ENCODE peak calls at places on chromosomes 4 and X, in four cellular contexts. B, V, H and N are unnamed samples.

GRCh38 chr4:172740434-172740833 is 428.2 kb upstream of the GALNT7 start:
- DNase-seq in B (no peak), V (no peak), H (no peak), N (no peak)

GRCh38 chr4:140176735-140177134 is 22.8 kb upstream of the MAML3 start:
- DNase-seq in B (no peak), V (peak; percentile 15), H (no peak), N (peak; percentile 90)

GRCh38 chr4:140098481-140099132 is 55.4 kb downstream of the MAML3 start:
- DNase-seq in B (no peak), V (peak; percentile 94), H (no peak), N (peak; percentile 87)

GRCh38 chrX:40081679-40082068 is 16.1 kb downstream of the BCOR start:
- DNase-seq in B (no peak), V (no peak), H (no peak), N (no peak)

GRCh38 chr4:88693792-88694191 is 3.8 kb downstream of the NAP1L5 start:
- DNase-seq in B (no peak), V (peak; percentile 53), H (no peak), N (no peak)

GRCh38 chrX:103310592-103311400 is at the start of gene BEX2:
- DNase-seq in B (no peak), V (peak; percentile 25), H (peak; percentile 75), N (no peak)

GRCh38 chr4:127997534-127998388 is 32.6 kb downstream of the ABHD18 start:
- DNase-seq in B (peak; percentile 44), V (no peak), H (no peak), N (peak; percentile 63)

GRCh38 chr4:24321151-24321550 is 263.2 kb downstream of the DHX15 start:
- DNase-seq in B (no peak), V (no peak), H (no peak), N (peak; percentile 65)

GRCh38 chr4:150126880-150127236 is 48.6 kb downstream of the DCLK2 start:
- DNase-seq in B (peak; percentile 9), V (peak; percentile 37), H (no peak), N (peak; percentile 75)

GRCh38 chrX:13669246-13669689 is 16.3 kb downstream of the TCEANC start:
- DNase-seq in B (peak; percentile 89), V (peak; percentile 53), H (peak; percentile 49), N (peak; percentile 99)

GRCh38 chr4:144343143-144343755 is 202.7 kb upstream of the GYPA start:
- DNase-seq in B (no peak), V (peak; percentile 26), H (no peak), N (no peak)

GRCh38 chrX:16465081-16465876 is 184.7 kb upstream of the S100G start:
- DNase-seq in B (no peak), V (no peak), H (no peak), N (peak; percentile 60)

GRCh38 chr4:52204921-52205320 is 153.8 kb downstream of the SPATA18 start:
- DNase-seq in B (no peak), V (no peak), H (no peak), N (no peak)

GRCh38 chrX:49039598-49040375 is 3.4 kb downstream of the TFE3 start:
- DNase-seq in B (no peak), V (peak; percentile 85), H (peak; percentile 82), N (peak; percentile 94)

GRCh38 chr4:43481526-43481925 is 589.0 kb downstream of the GRXCR1 start:
- DNase-seq in B (no peak), V (no peak), H (no peak), N (no peak)

GRCh38 chrX:74420194-74421035 is 878 bp upstream of the SLC16A2 start:
- DNase-seq in B (no peak), V (peak; percentile 42), H (no peak), N (peak; percentile 48)

GRCh38 chr4:41209187-41209586 is 5.2 kb downstream of the APBB2 start:
- DNase-seq in B (no peak), V (no peak), H (no peak), N (no peak)

GRCh38 chrX:17440258-17440657 is 65.3 kb downstream of the NHS start:
- DNase-seq in B (no peak), V (no peak), H (no peak), N (no peak)

GRCh38 chr4:39526810-39527295 is 386 bp downstream of the UGDH start:
- DNase-seq in B (no peak), V (no peak), H (peak; percentile 12), N (no peak)

GRCh38 chr4:87037921-87038320 is 103.1 kb downstream of the AFF1 start:
- DNase-seq in B (no peak), V (no peak), H (no peak), N (no peak)

GRCh38 chr4:84389406-84389805 is 109.7 kb downstream of the NKX6-1 start:
- DNase-seq in B (no peak), V (no peak), H (no peak), N (no peak)

GRCh38 chr4:92163348-92163747 is 140.4 kb upstream of the GRID2 start:
- DNase-seq in B (no peak), V (peak; percentile 27), H (no peak), N (peak; percentile 7)

GRCh38 chr4:56197387-56197786 is 189.9 kb downstream of the AASDH start:
- DNase-seq in B (no peak), V (no peak), H (no peak), N (no peak)

GRCh38 chr4:108068422-108068821 is 78.7 kb downstream of the HADH start:
- DNase-seq in B (no peak), V (no peak), H (no peak), N (no peak)

GRCh38 chrX:22742174-22742573 is 257.6 kb upstream of the DDX53 start:
- DNase-seq in B (no peak), V (no peak), H (no peak), N (peak; percentile 81)

GRCh38 chr4:159487284-159487747 is 384.4 kb downstream of the RAPGEF2 start:
- DNase-seq in B (peak; percentile 17), V (peak; percentile 65), H (peak; percentile 69), N (peak; percentile 74)

GRCh38 chr4:15744016-15744415 is 34.1 kb upstream of the CD38 start:
- DNase-seq in B (no peak), V (no peak), H (no peak), N (peak; percentile 55)

DNA sequence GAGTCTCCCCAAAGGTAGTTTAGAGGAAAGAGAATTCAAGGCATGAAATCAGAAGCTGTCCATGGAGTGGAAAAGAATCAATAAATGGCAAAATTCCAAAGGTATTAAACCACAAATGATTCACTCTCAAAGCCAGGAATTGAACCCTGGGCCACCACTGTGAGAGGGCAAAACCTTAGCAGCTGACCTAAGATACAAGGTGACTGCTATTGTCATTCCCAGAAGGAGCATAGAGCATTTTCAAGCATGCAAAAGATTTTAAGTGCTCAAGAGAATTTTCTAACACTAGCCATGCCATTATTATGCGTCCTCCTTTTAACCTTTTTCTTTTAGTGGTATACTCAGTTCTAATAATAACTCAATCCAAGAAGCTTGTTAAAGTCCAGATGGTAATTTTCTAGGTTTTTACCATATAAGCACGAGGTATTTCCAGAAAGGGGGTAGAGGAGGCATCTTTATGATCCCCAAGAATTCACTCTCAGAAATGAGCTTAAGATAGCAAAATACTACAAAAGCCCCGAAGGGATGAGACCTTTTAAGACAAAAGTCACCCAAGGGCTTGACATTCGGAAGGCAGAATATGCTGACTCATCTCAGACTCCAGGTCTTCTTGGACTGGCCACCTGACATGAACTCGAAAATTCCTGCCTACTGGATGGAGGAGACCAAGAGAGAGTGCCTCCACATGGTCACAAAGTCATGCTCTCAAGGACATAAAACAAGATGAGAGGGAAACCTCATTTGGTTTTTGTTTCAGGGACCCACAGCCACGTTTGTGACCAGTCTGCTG is 13.8 kb upstream of the PAGE5 start:
- DNase-seq in B (no peak), V (no peak), H (no peak), N (no peak)
- TF ChIP-seq FOS in B (no peak), V (no peak), H (no peak), N (no peak)

GRCh38 chr4:46399440-46399839 is 9.5 kb upstream of the GABRA2 start:
- DNase-seq in B (no peak), V (no peak), H (no peak), N (no peak)

GRCh38 chr4:46404961-46405360 is 15.0 kb upstream of the GABRA2 start:
- DNase-seq in B (no peak), V (no peak), H (no peak), N (peak; percentile 59)
- TF ChIP-seq FOS in B (no peak), V (no peak), H (no peak), N (no peak)

GRCh38 chrX:41799661-41800060 is 75.7 kb downstream of the GPR82 start:
- DNase-seq in B (no peak), V (no peak), H (no peak), N (no peak)

GRCh38 chrX:41808042-41808441 is 84.1 kb downstream of the GPR82 start:
- DNase-seq in B (no peak), V (no peak), H (no peak), N (no peak)

GRCh38 chrX:41802958-41803357 is 79.0 kb downstream of the GPR82 start:
- DNase-seq in B (no peak), V (no peak), H (no peak), N (no peak)
- TF ChIP-seq FOS in B (no peak), V (no peak), H (no peak), N (no peak)

DNA sequence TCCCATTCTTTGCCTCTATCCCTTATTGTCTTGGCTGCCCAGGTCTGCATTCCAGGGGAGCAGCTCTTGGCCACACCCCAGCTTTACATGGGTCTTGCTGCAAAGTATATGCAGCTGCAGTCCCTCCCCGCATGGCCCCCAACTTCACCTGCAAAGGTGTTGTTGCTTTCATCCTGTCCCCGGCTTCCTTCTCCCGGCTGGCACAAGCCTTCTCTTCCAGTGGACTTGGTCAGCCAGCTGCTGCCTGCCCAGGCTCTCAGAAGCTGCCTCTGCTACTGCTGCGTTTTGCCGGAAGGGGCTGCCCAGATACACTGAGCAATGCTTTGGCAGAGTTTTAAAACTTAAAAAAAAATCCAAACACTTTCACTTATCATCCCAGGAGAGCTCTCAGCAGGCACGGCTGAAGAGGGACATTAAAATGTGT is 121.2 kb upstream of the PDLIM3 start:
- DNase-seq in B (no peak), V (peak; percentile 61), H (no peak), N (peak; percentile 18)
- TF ChIP-seq FOS in B (no peak), V (no peak), H (no peak), N (no peak)

GRCh38 chr4:10078481-10079233 is 37.9 kb downstream of the WDR1 start:
- DNase-seq in B (no peak), V (no peak), H (no peak), N (no peak)
- TF ChIP-seq FOS in B (no peak), V (no peak), H (no peak), N (no peak)

DNA sequence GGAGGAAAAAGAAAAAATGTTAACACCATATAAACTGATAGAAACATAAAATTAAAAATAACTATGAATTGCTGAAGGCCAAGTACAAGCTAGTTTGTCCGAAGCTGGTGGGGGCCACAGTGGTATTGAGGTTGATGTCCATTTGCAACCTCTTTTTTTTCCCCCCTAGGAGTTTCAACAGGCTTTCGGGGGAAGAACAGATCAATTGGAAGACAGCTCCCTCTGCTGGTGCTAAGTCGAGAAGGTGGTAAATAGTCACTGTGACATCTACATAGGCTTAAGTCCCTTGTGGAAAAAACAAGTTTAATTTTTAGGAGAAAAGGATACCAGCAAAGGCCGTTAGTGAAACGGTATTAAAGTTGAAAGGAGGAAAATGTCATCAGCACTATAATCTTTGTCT is 115.7 kb upstream of the ZXDA start:
- DNase-seq in B (no peak), V (peak; percentile 19), H (peak; percentile 6), N (peak; percentile 25)
- TF ChIP-seq FOS in B (no peak), V (no peak), H (no peak), N (no peak)